ENCODE peak calls at places on chromosomes 7 and 10, in eight cellular contexts. E, Y, M, U, J, K, T and Q are unnamed samples.

GRCh38 chr7:30162622-30163124 is 27.9 kb downstream of the MTURN start:
- DNase-seq in E (no peak), J (no peak), U (peak), K (no peak), Y (peak), T (no peak), M (no peak), Q (no peak)

GRCh38 chr10:121490906-121491519 is 107.2 kb downstream of the FGFR2 start:
- DNase-seq in Y (no peak), K (no peak), T (no peak), M (peak), J (no peak), E (no peak), U (no peak), Q (no peak)

GRCh38 chr10:106078796-106079576 is 1085.5 kb downstream of the SORCS1 start:
- DNase-seq in Y (no peak), T (no peak), M (no peak), K (no peak), J (no peak), E (no peak), U (no peak), Q (no peak)

GRCh38 chr7:34445653-34446052 is 212.4 kb upstream of the NPSR1 start:
- DNase-seq in U (no peak), M (no peak), K (no peak), T (no peak), J (no peak), E (no peak), Y (no peak), Q (no peak)

GRCh38 chr7:1065263-1066260 is 21.2 kb downstream of the GPR146 start:
- DNase-seq in T (peak), E (no peak), J (peak), M (peak), Y (peak), K (peak), U (peak), Q (no peak)

GRCh38 chr7:26156454-26157365 is 4.7 kb downstream of the NFE2L3 start:
- DNase-seq in U (peak), T (no peak), J (no peak), M (no peak), Y (peak), E (peak), K (peak), Q (no peak)

GRCh38 chr10:133257489-133258065 is 19.1 kb downstream of the ADAM8 start:
- DNase-seq in K (no peak), E (no peak), T (peak), Y (peak), J (peak), U (no peak), M (peak), Q (peak)

GRCh38 chr7:149588930-149589329 is 91.3 kb upstream of the ZNF746 start:
- DNase-seq in U (no peak), J (no peak), M (no peak), Y (no peak), K (no peak), E (no peak), T (no peak), Q (no peak)

GRCh38 chr10:64115913-64116643 is 594.9 kb downstream of the REEP3 start:
- DNase-seq in U (no peak), K (no peak), Y (no peak), E (no peak), M (no peak), J (no peak), T (no peak), Q (no peak)

GRCh38 chr7:29479606-29480200 is 83.9 kb upstream of the PRR15 start:
- DNase-seq in M (peak), K (no peak), E (no peak), Y (no peak), T (no peak), U (no peak), J (no peak), Q (no peak)

GRCh38 chr10:99781734-99782429 is 558 bp upstream of the ABCC2 start:
- DNase-seq in K (no peak), E (no peak), M (no peak), J (no peak), Y (no peak), T (no peak), U (no peak), Q (no peak)

GRCh38 chr10:100509241-100509640 is 10.4 kb downstream of the SEC31B start:
- DNase-seq in T (no peak), Y (no peak), K (peak), E (no peak), M (no peak), J (no peak), U (no peak), Q (no peak)

GRCh38 chr7:7443951-7444350 is 91.7 kb downstream of the COL28A1 start:
- DNase-seq in Y (no peak), T (no peak), J (no peak), E (no peak), U (no peak), M (no peak), K (no peak), Q (no peak)

GRCh38 chr10:132421377-132422168 is 24.6 kb downstream of the PWWP2B start:
- DNase-seq in U (peak), Y (peak), E (no peak), J (no peak), T (peak), M (peak), K (no peak), Q (no peak)

GRCh38 chr10:70191161-70191770 is 21.0 kb upstream of the SAR1A start:
- DNase-seq in Y (no peak), J (no peak), U (peak), E (no peak), M (no peak), K (no peak), T (no peak), Q (no peak)

GRCh38 chr7:42805601-42806000 is 106.3 kb downstream of the C7orf25 start:
- DNase-seq in E (no peak), T (no peak), Y (no peak), K (no peak), J (no peak), U (no peak), M (no peak), Q (no peak)

GRCh38 chr10:109127363-109127762 is 795.9 kb downstream of the XPNPEP1 start:
- DNase-seq in M (no peak), J (no peak), T (no peak), K (no peak), E (no peak), Y (no peak), U (no peak), Q (no peak)

GRCh38 chr7:55381187-55381586 is 16.1 kb downstream of the LANCL2 start:
- DNase-seq in Y (no peak), J (no peak), U (no peak), T (no peak), E (no peak), K (no peak), M (no peak), Q (no peak)

GRCh38 chr7:30543815-30544525 is 39.3 kb upstream of the GGCT start:
- DNase-seq in E (no peak), K (no peak), J (no peak), T (no peak), M (no peak), U (no peak), Y (no peak), Q (no peak)

GRCh38 chr10:5830629-5831445 is 17.6 kb upstream of the GDI2 start:
- DNase-seq in M (no peak), E (no peak), K (no peak), T (no peak), Y (no peak), U (no peak), J (no peak), Q (no peak)

GRCh38 chr7:4681922-4682620 is at the start of gene FOXK1:
- DNase-seq in K (peak), E (no peak), M (peak), U (peak), J (peak), T (peak), Y (peak), Q (no peak)

GRCh38 chr10:58706836-58707235 is 194.2 kb downstream of the BICC1 start:
- DNase-seq in Y (no peak), T (no peak), E (no peak), U (no peak), K (no peak), M (no peak), J (no peak), Q (no peak)

GRCh38 chr10:18607503-18607902 is 43.9 kb downstream of the NSUN6 start:
- DNase-seq in U (peak), Y (peak), E (peak), J (no peak), K (no peak), M (peak), T (peak), Q (no peak)

GRCh38 chr7:80640841-80641240 is 2.4 kb downstream of the CD36 start:
- DNase-seq in U (peak), Y (peak), K (no peak), T (no peak), M (no peak), J (no peak), E (peak), Q (no peak)

GRCh38 chr7:39130304-39130703 is 152.6 kb downstream of the POU6F2 start:
- DNase-seq in J (no peak), M (no peak), E (no peak), T (no peak), K (no peak), Y (no peak), U (no peak), Q (no peak)

GRCh38 chr7:22584179-22584578 is 84.2 kb upstream of the STEAP1B start:
- DNase-seq in Y (no peak), U (no peak), M (no peak), T (no peak), K (no peak), E (no peak), J (no peak), Q (no peak)

GRCh38 chr10:71528371-71529202 is 131.9 kb downstream of the CDH23 start:
- DNase-seq in Y (no peak), K (no peak), T (no peak), E (no peak), U (no peak), J (peak), M (no peak), Q (no peak)

GRCh38 chr7:44184221-44184873 is 4.9 kb downstream of the GCK start:
- DNase-seq in Y (peak), T (no peak), E (peak), M (no peak), J (no peak), U (peak), K (no peak), Q (no peak)

GRCh38 chr7:136183981-136184380 is 206.8 kb upstream of the MTPN start:
- DNase-seq in Y (no peak), J (no peak), U (peak), E (no peak), M (no peak), K (no peak), T (no peak), Q (no peak)

GRCh38 chr7:157339777-157340677 is 3.2 kb downstream of the DNAJB6 start:
- DNase-seq in E (no peak), U (peak), J (peak), M (peak), Y (peak), T (peak), K (peak), Q (no peak)

GRCh38 chr10:37588299-37588698 is 269.1 kb downstream of the ZNF248 start:
- DNase-seq in K (no peak), T (no peak), U (no peak), E (no peak), M (no peak), J (no peak), Y (no peak), Q (no peak)

GRCh38 chr7:92765725-92766124 is 70.6 kb downstream of the CDK6 start:
- DNase-seq in E (peak), Y (peak), T (no peak), J (no peak), K (no peak), U (peak), M (no peak), Q (no peak)

GRCh38 chr10:12332572-12333381 is 16.6 kb upstream of the CAMK1D start:
- DNase-seq in Y (peak), T (no peak), K (no peak), U (peak), M (no peak), J (no peak), E (no peak), Q (no peak)

GRCh38 chr7:30206466-30206865 is 71.7 kb downstream of the MTURN start:
- DNase-seq in U (peak), J (no peak), T (no peak), Y (peak), E (no peak), M (no peak), K (no peak), Q (no peak)

GRCh38 chr10:122495406-122496340 is 34.3 kb downstream of the HTRA1 start:
- DNase-seq in K (no peak), U (no peak), Y (no peak), M (peak), E (no peak), T (peak), J (no peak), Q (no peak)

GRCh38 chr10:46215426-46215825 is 71.4 kb upstream of the ANTXRL start:
- DNase-seq in U (no peak), M (no peak), Y (no peak), J (peak), T (no peak), K (no peak), E (no peak), Q (no peak)

GRCh38 chr7:151844080-151844827 is 32.7 kb downstream of the PRKAG2 start:
- DNase-seq in M (no peak), T (peak), U (peak), J (no peak), E (peak), Y (no peak), K (no peak), Q (no peak)

GRCh38 chr7:45874408-45875131 is 1.7 kb upstream of the CCDC201 start:
- DNase-seq in E (peak), M (no peak), T (no peak), Y (peak), K (no peak), J (no peak), U (peak), Q (no peak)

DNA sequence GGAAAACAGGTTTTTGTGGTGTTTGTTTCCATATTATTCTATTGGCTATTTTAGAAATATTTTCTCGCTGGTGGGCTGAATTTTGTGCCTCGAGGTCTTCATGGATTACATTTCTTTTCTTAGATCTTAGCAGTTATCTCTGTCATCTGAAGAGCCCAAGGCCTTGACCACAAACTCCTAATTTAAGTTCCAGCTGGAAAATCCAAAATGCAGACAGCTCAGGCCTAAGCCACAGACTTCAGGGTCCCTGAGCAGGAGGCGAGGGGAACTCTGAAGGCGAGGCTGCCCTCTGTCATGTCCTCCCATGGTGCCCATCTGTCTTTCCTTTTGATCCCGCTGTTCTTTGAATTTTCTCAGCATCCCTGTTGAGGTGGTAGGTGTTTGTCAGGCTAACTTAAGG is 14.3 kb downstream of the DENND10 start:
- DNase-seq in K (no peak), E (no peak), Y (no peak), J (no peak), M (no peak), U (no peak), T (no peak), Q (no peak)
- TF ChIP-seq CTCF in K (no peak), E (no peak), Y (no peak), J (no peak), M (no peak), U (no peak), T (no peak), Q (no peak)

GRCh38 chr10:119489572-119490326 is 52.8 kb downstream of the RGS10 start:
- DNase-seq in Y (peak), J (peak), K (peak), M (no peak), T (no peak), E (no peak), U (no peak), Q (no peak)
- H3K4me3 ChIP-seq in Y (peak), J (peak), K (peak), M (peak), T (no peak), E (peak), U (peak), Q (no peak)

GRCh38 chr10:75860009-75860408 is 428.6 kb downstream of the LRMDA start:
- DNase-seq in U (no peak), T (no peak), E (no peak), J (no peak), Y (no peak), K (no peak), M (no peak), Q (no peak)
- TF ChIP-seq CTCF in U (no peak), T (no peak), E (no peak), J (no peak), Y (no peak), K (no peak), M (no peak), Q (no peak)

GRCh38 chr7:121336579-121336978 is 7.8 kb downstream of the WNT16 start:
- DNase-seq in U (peak), M (no peak), K (no peak), T (no peak), Y (no peak), E (no peak), J (no peak), Q (no peak)
- H3K4me3 ChIP-seq in U (no peak), M (no peak), K (no peak), T (no peak), Y (no peak), E (no peak), J (no peak), Q (no peak)

DNA sequence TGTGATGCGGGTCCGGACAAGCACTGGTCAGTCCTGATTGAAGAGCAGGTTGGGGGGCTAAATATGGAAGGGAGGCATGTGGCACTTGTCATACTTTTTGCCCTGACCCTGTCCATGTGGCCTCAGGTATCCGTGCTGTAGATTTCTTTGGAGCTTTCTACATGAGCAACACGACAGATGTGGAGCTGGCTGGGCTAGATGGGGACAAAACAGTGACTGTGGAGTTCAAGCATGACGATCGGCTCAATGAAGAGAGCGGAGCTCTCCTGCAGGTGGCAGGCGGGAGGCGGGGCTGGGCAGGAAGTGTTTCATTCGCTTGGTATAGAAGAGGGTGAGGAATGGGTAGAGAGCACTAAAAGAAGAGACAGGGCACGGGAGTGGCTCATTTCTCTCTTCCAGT is 13.0 kb upstream of the CHCHD1 start:
- DNase-seq in Y (no peak), J (no peak), U (no peak), M (no peak), E (no peak), T (no peak), K (peak), Q (no peak)
- TF ChIP-seq CTCF in Y (no peak), J (peak), U (no peak), M (no peak), E (no peak), T (no peak), K (peak), Q (no peak)

GRCh38 chr10:21171936-21172773 is 275.0 kb upstream of the NEBL start:
- DNase-seq in E (no peak), T (no peak), M (no peak), U (no peak), J (no peak), K (no peak), Y (no peak), Q (no peak)
- H3K4me3 ChIP-seq in E (no peak), T (no peak), M (peak), U (no peak), J (peak), K (no peak), Y (peak), Q (peak)

GRCh38 chr7:57403601-57404342 is 46.2 kb upstream of the ZNF716 start:
- DNase-seq in E (no peak), U (no peak), Y (no peak), K (no peak), T (no peak), M (peak), J (no peak), Q (no peak)

GRCh38 chr7:57400531-57401155 is 49.3 kb upstream of the ZNF716 start:
- DNase-seq in U (no peak), Y (no peak), K (no peak), M (no peak), E (no peak), J (no peak), T (no peak), Q (no peak)

GRCh38 chr7:57407125-57407524 is 42.9 kb upstream of the ZNF716 start:
- DNase-seq in M (no peak), T (no peak), K (no peak), E (no peak), U (no peak), J (no peak), Y (no peak), Q (no peak)

GRCh38 chr7:57404967-57405421 is 45.0 kb upstream of the ZNF716 start:
- DNase-seq in J (no peak), E (no peak), Y (no peak), T (no peak), U (no peak), M (no peak), K (no peak), Q (no peak)

GRCh38 chr7:57404343-57404966 is 45.5 kb upstream of the ZNF716 start:
- DNase-seq in J (no peak), T (no peak), M (peak), K (no peak), U (no peak), E (no peak), Y (no peak), Q (no peak)
- TF ChIP-seq CTCF in J (no peak), T (no peak), M (no peak), K (no peak), U (no peak), E (no peak), Y (no peak), Q (no peak)